ENCODE peak calls at places on chromosomes 16 and 17, in six cellular contexts. B is GM12864, J is pancreas, A is EL, F is T-helper 17 cell, N is GOT3. M is an unnamed sample.

GRCh38 chr16:50266337-50267091 is at the start of gene ADCY7:
- DNase-seq in B (no peak), J (no peak), A (peak; percentile 88), F (peak; percentile 78), N (peak; percentile 60), M (peak; percentile 86)

GRCh38 chr17:2954898-2955445 is 108.4 kb downstream of the OR1D5 start:
- DNase-seq in B (no peak), J (peak; percentile 18), A (peak; percentile 96), F (no peak), N (no peak), M (no peak)

GRCh38 chr16:84928679-84929420 is 82.5 kb downstream of the ZDHHC7 start:
- DNase-seq in B (no peak), J (no peak), A (peak; percentile 40), F (no peak), N (no peak), M (no peak)

GRCh38 chr16:68228652-68229051 is 7.3 kb downstream of the ESRP2 start:
- DNase-seq in B (no peak), J (no peak), A (no peak), F (no peak), N (no peak), M (no peak)

GRCh38 chr16:85699628-85700027 is 10.9 kb upstream of the GINS2 start:
- DNase-seq in B (no peak), J (no peak), A (peak; percentile 39), F (no peak), N (peak; percentile 30), M (no peak)

GRCh38 chr17:27975146-27976011 is 67.1 kb upstream of the NLK start:
- DNase-seq in B (no peak), J (no peak), A (peak; percentile 45), F (no peak), N (no peak), M (no peak)

GRCh38 chr16:85988723-85989313 is 89.9 kb downstream of the IRF8 start:
- DNase-seq in B (no peak), J (no peak), A (no peak), F (no peak), N (no peak), M (peak; percentile 58)

GRCh38 chr17:518047-518735 is 165.6 kb upstream of the RPH3AL start:
- DNase-seq in B (no peak), J (no peak), A (no peak), F (no peak), N (no peak), M (no peak)

GRCh38 chr16:31265329-31266245 is 5.8 kb downstream of the ITGAM start:
- DNase-seq in B (peak; percentile 47), J (peak; percentile 53), A (peak; percentile 69), F (peak; percentile 31), N (no peak), M (no peak)

GRCh38 chr16:51271156-51271555 is 120.1 kb upstream of the SALL1 start:
- DNase-seq in B (no peak), J (no peak), A (no peak), F (no peak), N (no peak), M (no peak)

GRCh38 chr16:55760665-55761035 is 72.2 kb downstream of the CES1 start:
- DNase-seq in B (no peak), J (peak; percentile 13), A (peak; percentile 0), F (no peak), N (no peak), M (peak; percentile 50)

GRCh38 chr16:65657051-65657450 is 535.2 kb upstream of the CDH11 start:
- DNase-seq in B (no peak), J (no peak), A (no peak), F (no peak), N (no peak), M (peak; percentile 69)

GRCh38 chr16:15495898-15496297 is 61.5 kb downstream of the BMERB1 start:
- DNase-seq in B (no peak), J (no peak), A (no peak), F (no peak), N (no peak), M (no peak)

GRCh38 chr16:85402910-85403692 is 210.0 kb upstream of the GSE1 start:
- DNase-seq in B (no peak), J (peak; percentile 17), A (peak; percentile 25), F (peak; percentile 1), N (no peak), M (peak; percentile 78)

GRCh38 chr16:77306050-77306616 is 106.9 kb downstream of the SYCE1L start:
- DNase-seq in B (no peak), J (no peak), A (no peak), F (no peak), N (no peak), M (no peak)

GRCh38 chr17:50361561-50362480 is 11.2 kb downstream of the MRPL27 start:
- DNase-seq in B (peak; percentile 40), J (peak; percentile 57), A (peak; percentile 67), F (peak; percentile 28), N (no peak), M (peak; percentile 80)

GRCh38 chr16:50742521-50743150 is 750 bp downstream of the CYLD start:
- DNase-seq in B (no peak), J (peak; percentile 37), A (peak; percentile 71), F (peak; percentile 48), N (no peak), M (peak; percentile 33)